ENCODE peak calls at places on chromosome 16, in four cellular contexts. One of them, this sample, is unnamed.

GRCh38 chr16:11447272-11447671 is 102.0 kb downstream of the RMI2 start:
- DNase-seq in IMR-90: no peak
- DNase-seq in mesendoderm: no peak
- DNase-seq in mesenchymal stem cell: no peak
- DNase-seq in this sample: no peak

GRCh38 chr16:85631802-85632393 is 18.8 kb downstream of the GSE1 start:
- DNase-seq in IMR-90: no peak
- DNase-seq in mesendoderm: no peak
- DNase-seq in mesenchymal stem cell: no peak
- DNase-seq in this sample: no peak

GRCh38 chr16:81492307-81492706 is 47.7 kb downstream of the CMIP start:
- DNase-seq in IMR-90: no peak
- DNase-seq in mesenchymal stem cell: no peak
- DNase-seq in mesendoderm: no peak
- DNase-seq in this sample: peak

GRCh38 chr16:52545544-52546262 is 1.2 kb downstream of the TOX3 start:
- DNase-seq in mesenchymal stem cell: no peak
- DNase-seq in IMR-90: no peak
- DNase-seq in mesendoderm: peak
- DNase-seq in this sample: no peak

GRCh38 chr16:85142129-85142513 is 29.8 kb upstream of the CIBAR2 start:
- DNase-seq in mesenchymal stem cell: no peak
- DNase-seq in mesendoderm: no peak
- DNase-seq in IMR-90: no peak
- DNase-seq in this sample: no peak

GRCh38 chr16:75996491-75996890 is 270.2 kb upstream of the CPHXL start:
- DNase-seq in mesenchymal stem cell: peak
- DNase-seq in mesendoderm: no peak
- DNase-seq in IMR-90: no peak
- DNase-seq in this sample: no peak

GRCh38 chr16:29727452-29727851 is 18.3 kb downstream of the C16orf54 start:
- DNase-seq in mesenchymal stem cell: no peak
- DNase-seq in IMR-90: no peak
- DNase-seq in mesendoderm: no peak
- DNase-seq in this sample: no peak

GRCh38 chr16:1823821-1824220 is 2.8 kb downstream of the HAGH start:
- DNase-seq in IMR-90: peak
- DNase-seq in mesenchymal stem cell: peak
- DNase-seq in mesendoderm: peak
- DNase-seq in this sample: no peak

GRCh38 chr16:13939821-13940220 is 19.9 kb downstream of the ERCC4 start:
- DNase-seq in mesendoderm: no peak
- DNase-seq in IMR-90: peak
- DNase-seq in mesenchymal stem cell: no peak
- DNase-seq in this sample: no peak

GRCh38 chr16:75108792-75109731 is 7.5 kb downstream of the LDHD start:
- DNase-seq in IMR-90: peak
- DNase-seq in mesendoderm: no peak
- DNase-seq in mesenchymal stem cell: peak
- DNase-seq in this sample: no peak

GRCh38 chr16:28844226-28844885 is 1.8 kb downstream of the TUFM start:
- DNase-seq in mesendoderm: no peak
- DNase-seq in mesenchymal stem cell: no peak
- DNase-seq in IMR-90: no peak
- DNase-seq in this sample: no peak

GRCh38 chr16:4687946-4688673 is 5.3 kb upstream of the NUDT16L1 start:
- DNase-seq in mesendoderm: no peak
- DNase-seq in IMR-90: no peak
- DNase-seq in mesenchymal stem cell: no peak
- DNase-seq in this sample: no peak

GRCh38 chr16:85729452-85729851 is 21.4 kb downstream of the C16orf74 start:
- DNase-seq in mesendoderm: peak
- DNase-seq in IMR-90: peak
- DNase-seq in mesenchymal stem cell: no peak
- DNase-seq in this sample: no peak

GRCh38 chr16:56749806-56750491 is 20.0 kb downstream of the NUP93 start:
- DNase-seq in IMR-90: no peak
- DNase-seq in mesenchymal stem cell: no peak
- DNase-seq in mesendoderm: peak
- DNase-seq in this sample: no peak

GRCh38 chr16:12729448-12729847 is 74.2 kb downstream of the CPPED1 start:
- DNase-seq in mesenchymal stem cell: no peak
- DNase-seq in mesendoderm: no peak
- DNase-seq in IMR-90: peak
- DNase-seq in this sample: no peak

GRCh38 chr16:3664187-3664896 is 9.9 kb downstream of the DNASE1 start:
- DNase-seq in IMR-90: no peak
- DNase-seq in mesendoderm: no peak
- DNase-seq in mesenchymal stem cell: no peak
- DNase-seq in this sample: no peak

GRCh38 chr16:2912330-2913199 is 834 bp downstream of the FLYWCH1 start:
- DNase-seq in mesenchymal stem cell: peak
- DNase-seq in IMR-90: peak
- DNase-seq in mesendoderm: peak
- DNase-seq in this sample: no peak

GRCh38 chr16:74999208-74999682 is 421 bp downstream of the ZNRF1 start:
- DNase-seq in mesenchymal stem cell: peak
- DNase-seq in mesendoderm: peak
- DNase-seq in IMR-90: no peak
- DNase-seq in this sample: peak

GRCh38 chr16:27816561-27816960 is 247.0 kb downstream of the GSG1L start:
- DNase-seq in IMR-90: no peak
- DNase-seq in mesendoderm: no peak
- DNase-seq in mesenchymal stem cell: no peak
- DNase-seq in this sample: no peak

GRCh38 chr16:53678756-53679334 is 24.8 kb downstream of the RPGRIP1L start:
- DNase-seq in mesendoderm: no peak
- DNase-seq in IMR-90: peak
- DNase-seq in mesenchymal stem cell: no peak
- DNase-seq in this sample: no peak

GRCh38 chr16:2963611-2964415 is at the start of gene KREMEN2:
- DNase-seq in IMR-90: no peak
- DNase-seq in mesendoderm: peak
- DNase-seq in mesenchymal stem cell: peak
- DNase-seq in this sample: peak

GRCh38 chr16:86356804-86357203 is 153.5 kb upstream of the FOXF1 start:
- DNase-seq in IMR-90: no peak
- DNase-seq in mesenchymal stem cell: no peak
- DNase-seq in mesendoderm: no peak
- DNase-seq in this sample: no peak

GRCh38 chr16:69397821-69398521 is 12.2 kb upstream of the TERF2 start:
- DNase-seq in mesenchymal stem cell: peak
- DNase-seq in mesendoderm: peak
- DNase-seq in IMR-90: peak
- DNase-seq in this sample: no peak

GRCh38 chr16:85584192-85584757 is 28.8 kb upstream of the GSE1 start:
- DNase-seq in IMR-90: no peak
- DNase-seq in mesenchymal stem cell: no peak
- DNase-seq in mesendoderm: no peak
- DNase-seq in this sample: no peak

GRCh38 chr16:55048745-55049144 is 118.1 kb downstream of the IRX5 start:
- DNase-seq in mesendoderm: peak
- DNase-seq in IMR-90: no peak
- DNase-seq in mesenchymal stem cell: no peak
- DNase-seq in this sample: no peak

GRCh38 chr16:53207810-53208752 is 153.3 kb downstream of the CHD9 start:
- DNase-seq in mesenchymal stem cell: peak
- DNase-seq in mesendoderm: peak
- DNase-seq in IMR-90: peak
- DNase-seq in this sample: peak

GRCh38 chr16:68509381-68509780 is 29.7 kb upstream of the ZFP90 start:
- DNase-seq in IMR-90: no peak
- DNase-seq in mesendoderm: no peak
- DNase-seq in mesenchymal stem cell: no peak
- DNase-seq in this sample: no peak

GRCh38 chr16:66261826-66262225 is 104.7 kb upstream of the CDH5 start:
- DNase-seq in mesenchymal stem cell: no peak
- DNase-seq in mesendoderm: no peak
- DNase-seq in IMR-90: no peak
- DNase-seq in this sample: no peak

GRCh38 chr16:69520800-69521602 is 44.8 kb upstream of the NFAT5 start:
- DNase-seq in IMR-90: no peak
- DNase-seq in mesendoderm: no peak
- DNase-seq in mesenchymal stem cell: no peak
- DNase-seq in this sample: no peak

GRCh38 chr16:67648088-67648763 is 3.3 kb downstream of the CARMIL2 start:
- DNase-seq in IMR-90: no peak
- DNase-seq in mesendoderm: no peak
- DNase-seq in mesenchymal stem cell: no peak
- DNase-seq in this sample: no peak

GRCh38 chr16:12323007-12323699 is 346.6 kb downstream of the SNX29 start:
- DNase-seq in mesenchymal stem cell: no peak
- DNase-seq in IMR-90: no peak
- DNase-seq in mesendoderm: no peak
- DNase-seq in this sample: no peak

GRCh38 chr16:54928016-54928356 is 2.7 kb upstream of the IRX5 start:
- DNase-seq in mesendoderm: no peak
- DNase-seq in IMR-90: no peak
- DNase-seq in mesenchymal stem cell: peak
- DNase-seq in this sample: peak

GRCh38 chr16:83895942-83896341 is 3.0 kb upstream of the MLYCD start:
- DNase-seq in mesenchymal stem cell: no peak
- DNase-seq in IMR-90: no peak
- DNase-seq in mesendoderm: no peak
- DNase-seq in this sample: no peak
- H3K4me2 ChIP-seq in mesenchymal stem cell: no peak
- H3K4me2 ChIP-seq in IMR-90: no peak
- H3K4me2 ChIP-seq in mesendoderm: no peak
- H3K4me2 ChIP-seq in this sample: no peak

GRCh38 chr16:638034-638543 is 2.0 kb upstream of the METTL26 start:
- DNase-seq in mesenchymal stem cell: no peak
- DNase-seq in IMR-90: no peak
- DNase-seq in mesendoderm: no peak
- DNase-seq in this sample: no peak

GRCh38 chr16:635573-636205 is 416 bp downstream of the METTL26 start:
- DNase-seq in mesendoderm: no peak
- DNase-seq in mesenchymal stem cell: no peak
- DNase-seq in IMR-90: no peak
- DNase-seq in this sample: no peak

GRCh38 chr16:634996-635395 is 1.1 kb downstream of the METTL26 start:
- DNase-seq in mesendoderm: no peak
- DNase-seq in IMR-90: no peak
- DNase-seq in mesenchymal stem cell: no peak
- DNase-seq in this sample: no peak

GRCh38 chr16:637081-638018 is 1.2 kb upstream of the METTL26 start:
- DNase-seq in mesenchymal stem cell: peak
- DNase-seq in mesendoderm: peak
- DNase-seq in IMR-90: peak
- DNase-seq in this sample: no peak

DNA sequence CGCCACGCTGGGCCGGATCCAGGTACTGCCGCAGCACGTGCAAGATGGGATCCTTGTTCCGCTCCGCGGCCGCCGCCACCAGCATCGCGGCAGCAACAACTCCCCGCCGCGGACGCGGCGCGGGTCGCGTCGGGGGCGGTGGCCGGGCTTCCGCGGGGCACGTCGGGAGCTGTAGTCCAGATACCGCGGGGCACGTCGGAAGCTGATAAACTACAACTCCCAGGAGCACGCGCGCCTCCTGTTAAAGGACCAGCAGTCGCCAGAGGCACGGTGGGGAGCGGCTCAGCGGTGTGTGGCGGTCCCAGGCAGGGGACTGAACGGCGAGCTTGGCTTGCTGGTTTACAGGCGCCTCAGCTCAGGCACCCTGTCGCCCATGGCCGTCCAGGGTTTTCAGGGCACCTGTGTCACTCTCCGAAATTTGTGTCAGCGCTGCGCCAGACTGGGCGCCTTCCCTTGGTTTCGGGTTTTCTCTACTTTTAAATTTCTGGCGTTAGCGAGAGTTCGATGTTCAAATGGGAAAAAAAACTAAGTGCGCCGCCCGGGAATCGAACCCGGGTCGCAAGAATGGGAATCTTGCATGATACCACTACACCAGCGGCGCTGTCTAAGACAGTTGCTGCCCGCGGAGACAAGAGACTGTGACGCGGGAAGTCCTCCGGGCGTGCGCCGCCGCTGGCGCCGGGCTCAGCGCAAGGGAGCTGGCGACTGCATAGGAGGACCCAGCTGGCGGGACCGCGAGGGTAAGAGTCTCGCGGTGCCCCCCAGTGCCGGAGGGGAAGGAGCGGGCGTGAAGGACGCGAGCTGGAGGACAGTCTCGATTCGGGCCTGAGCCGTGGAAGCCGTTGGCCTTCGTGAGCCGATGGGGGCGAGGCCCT is at the start of gene METTL26:
- DNase-seq in mesendoderm: peak
- DNase-seq in IMR-90: peak
- DNase-seq in mesenchymal stem cell: peak
- DNase-seq in this sample: peak
- H2BK15ac ChIP-seq in mesendoderm: no peak
- H2BK15ac ChIP-seq in IMR-90: peak
- H2BK15ac ChIP-seq in mesenchymal stem cell: peak
- H2BK15ac ChIP-seq in this sample: peak

DNA sequence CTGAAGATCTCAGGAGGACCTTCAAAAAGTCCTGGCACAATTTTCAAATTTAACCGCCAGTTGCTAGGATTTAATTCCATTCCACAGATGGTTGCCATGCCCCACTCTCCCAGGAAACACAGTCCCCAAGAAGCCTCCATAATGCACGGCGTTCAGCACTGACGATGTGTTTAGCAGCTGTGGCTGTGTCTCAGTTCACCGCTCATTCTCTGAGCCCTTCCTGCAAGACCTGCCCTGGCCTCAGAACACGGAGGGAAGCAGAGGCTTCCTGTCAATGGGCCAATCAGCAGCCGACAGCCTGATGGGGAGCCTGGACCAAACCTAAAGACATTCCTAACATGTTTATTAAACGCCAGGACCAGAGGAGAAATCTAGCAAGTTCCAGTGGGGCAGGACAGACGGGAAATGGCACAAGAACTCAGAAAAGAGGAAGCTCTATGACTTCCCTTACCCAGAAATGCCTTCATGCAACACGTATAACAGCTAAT is 4.9 kb downstream of the MYLK3 start:
- DNase-seq in mesendoderm: peak
- DNase-seq in IMR-90: peak
- DNase-seq in mesenchymal stem cell: peak
- DNase-seq in this sample: no peak
- H4K8ac ChIP-seq in mesendoderm: peak
- H4K8ac ChIP-seq in IMR-90: peak
- H4K8ac ChIP-seq in mesenchymal stem cell: no peak
- H4K8ac ChIP-seq in this sample: no peak

DNA sequence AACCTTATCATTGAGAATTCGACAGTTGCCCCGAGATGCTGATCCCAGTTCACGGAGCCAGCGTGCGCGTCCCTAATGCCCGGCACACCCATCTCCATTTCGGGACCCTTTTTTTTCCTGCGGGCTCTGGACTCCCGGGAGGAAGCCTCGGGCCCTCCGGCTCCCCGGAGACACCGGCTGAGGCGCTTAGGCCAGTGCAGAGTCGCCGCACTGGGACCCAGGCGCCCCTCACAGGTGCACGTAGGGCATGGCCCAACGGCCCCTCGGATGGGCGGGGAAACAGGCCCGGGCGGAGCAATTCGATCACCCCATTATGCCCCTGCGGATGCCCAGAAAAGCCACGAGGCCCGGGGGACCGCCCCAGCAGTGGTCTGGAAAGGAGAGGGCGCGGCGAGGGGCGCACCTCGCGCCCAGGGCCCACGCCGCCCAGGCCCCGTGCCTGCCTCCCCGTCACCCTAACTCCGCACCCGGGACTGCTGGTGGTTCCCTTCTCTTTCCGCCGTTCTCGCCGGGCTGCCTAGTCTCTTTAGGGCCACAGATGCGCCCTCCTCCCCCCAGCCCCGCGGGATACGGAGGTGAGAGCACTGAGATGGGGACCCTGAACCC is 18.5 kb upstream of the ZFHX3 start:
- DNase-seq in mesenchymal stem cell: no peak
- DNase-seq in IMR-90: no peak
- DNase-seq in mesendoderm: no peak
- DNase-seq in this sample: peak
- H3K4me2 ChIP-seq in mesenchymal stem cell: peak
- H3K4me2 ChIP-seq in IMR-90: peak
- H3K4me2 ChIP-seq in mesendoderm: peak
- H3K4me2 ChIP-seq in this sample: peak

This sample was measured in neuronal stem cell.